ENCODE peak calls at places on chromosomes 7 and 10, in ten cellular contexts. F, B, W, Y, T, P, E, A, Q and O are unnamed samples.

GRCh38 chr10:114022292-114022691 is 21.4 kb upstream of the ADRB1 start:
- DNase-seq in T (no peak), F (no peak), P (no peak), Q (no peak), B (no peak), A (peak), W (no peak), Y (no peak), E (no peak), O (no peak)

GRCh38 chr10:15879058-15879457 is 18.8 kb upstream of the MINDY3 start:
- DNase-seq in F (no peak), T (no peak), P (no peak), E (peak), B (no peak), W (no peak), Y (no peak), Q (peak), A (no peak), O (no peak)

GRCh38 chr10:106973301-106973700 is 191.2 kb downstream of the SORCS1 start:
- DNase-seq in A (no peak), E (no peak), B (no peak), Y (no peak), F (no peak), P (no peak), W (no peak), T (no peak), Q (no peak), O (no peak)

GRCh38 chr7:12570148-12570528 is 382 bp upstream of the SCIN start:
- DNase-seq in P (no peak), F (peak), B (no peak), A (no peak), Q (peak), T (no peak), E (no peak), Y (no peak), W (no peak), O (no peak)

GRCh38 chr10:30454744-30455498 is 20.9 kb downstream of the MAP3K8 start:
- DNase-seq in F (no peak), E (no peak), B (no peak), Y (no peak), A (no peak), W (no peak), P (no peak), Q (no peak), T (no peak), O (no peak)

GRCh38 chr7:43439631-43440401 is 143.1 kb upstream of the STK17A start:
- DNase-seq in E (peak), T (peak), Y (peak), A (no peak), W (no peak), P (peak), Q (peak), B (peak), F (peak), O (no peak)

GRCh38 chr10:128325788-128326187 is 199.6 kb upstream of the MKI67 start:
- DNase-seq in W (no peak), E (no peak), T (no peak), B (no peak), P (no peak), F (no peak), A (no peak), Y (no peak), Q (no peak), O (no peak)

GRCh38 chr7:155665957-155666287 is 21.5 kb downstream of the RBM33 start:
- DNase-seq in W (no peak), T (no peak), A (no peak), F (no peak), B (no peak), P (no peak), E (peak), Y (no peak), Q (peak), O (no peak)

GRCh38 chr7:36670585-36671431 is 53.5 kb downstream of the AOAH start:
- DNase-seq in Q (peak), W (no peak), T (peak), P (no peak), Y (peak), E (peak), A (no peak), B (peak), F (peak), O (peak)

GRCh38 chr7:33870120-33870519 is 35.2 kb upstream of the BMPER start:
- DNase-seq in A (no peak), B (no peak), F (no peak), E (no peak), P (no peak), Y (no peak), Q (no peak), T (no peak), W (no peak), O (no peak)

GRCh38 chr10:126972622-126973414 is 67.6 kb downstream of the DOCK1 start:
- DNase-seq in W (no peak), E (peak), P (no peak), A (no peak), T (no peak), F (peak), Y (no peak), B (no peak), Q (no peak), O (no peak)

GRCh38 chr7:142793156-142793555 is 22.4 kb downstream of the PRSS2 start:
- DNase-seq in T (no peak), B (no peak), E (no peak), A (no peak), Y (no peak), F (no peak), W (no peak), P (no peak), Q (no peak), O (no peak)

GRCh38 chr10:15220426-15220825 is 51.9 kb upstream of the NMT2 start:
- DNase-seq in A (no peak), F (no peak), P (no peak), T (no peak), Q (no peak), W (no peak), E (no peak), B (no peak), Y (no peak), O (no peak)

GRCh38 chr7:86600506-86601290 is 43.0 kb upstream of the GRM3 start:
- DNase-seq in F (no peak), B (no peak), Y (no peak), T (peak), E (no peak), W (no peak), P (peak), Q (no peak), A (no peak), O (no peak)

GRCh38 chr7:128221929-128222403 is 19.1 kb upstream of the LEP start:
- DNase-seq in P (no peak), F (no peak), B (peak), T (no peak), E (peak), Q (peak), A (no peak), W (no peak), Y (peak), O (no peak)

GRCh38 chr10:48839809-48840679 is 99.6 kb downstream of the LRRC18 start:
- DNase-seq in T (no peak), B (no peak), F (no peak), E (no peak), Y (no peak), P (no peak), A (no peak), W (no peak), Q (no peak), O (no peak)

GRCh38 chr10:11243425-11244222 is 226.0 kb downstream of the CELF2 start:
- DNase-seq in F (no peak), Q (no peak), A (no peak), W (no peak), T (no peak), B (no peak), E (no peak), P (no peak), Y (no peak), O (no peak)

GRCh38 chr7:39949980-39950472 is at the start of gene CDK13:
- DNase-seq in B (peak), W (peak), F (peak), Q (peak), Y (peak), P (peak), E (peak), A (peak), T (peak), O (peak)

GRCh38 chr7:39951943-39952194 is 1.8 kb downstream of the CDK13 start:
- DNase-seq in A (no peak), B (no peak), F (no peak), P (no peak), T (no peak), E (no peak), Q (no peak), Y (no peak), W (no peak), O (no peak)

GRCh38 chr7:39950473-39951155 is 558 bp downstream of the CDK13 start:
- DNase-seq in E (no peak), Y (no peak), F (peak), T (peak), W (no peak), A (peak), B (peak), Q (peak), P (peak), O (peak)

GRCh38 chr7:39952378-39952777 is 2.3 kb downstream of the CDK13 start:
- DNase-seq in P (no peak), A (no peak), W (no peak), T (no peak), Q (peak), E (no peak), Y (no peak), B (no peak), F (no peak), O (no peak)

DNA sequence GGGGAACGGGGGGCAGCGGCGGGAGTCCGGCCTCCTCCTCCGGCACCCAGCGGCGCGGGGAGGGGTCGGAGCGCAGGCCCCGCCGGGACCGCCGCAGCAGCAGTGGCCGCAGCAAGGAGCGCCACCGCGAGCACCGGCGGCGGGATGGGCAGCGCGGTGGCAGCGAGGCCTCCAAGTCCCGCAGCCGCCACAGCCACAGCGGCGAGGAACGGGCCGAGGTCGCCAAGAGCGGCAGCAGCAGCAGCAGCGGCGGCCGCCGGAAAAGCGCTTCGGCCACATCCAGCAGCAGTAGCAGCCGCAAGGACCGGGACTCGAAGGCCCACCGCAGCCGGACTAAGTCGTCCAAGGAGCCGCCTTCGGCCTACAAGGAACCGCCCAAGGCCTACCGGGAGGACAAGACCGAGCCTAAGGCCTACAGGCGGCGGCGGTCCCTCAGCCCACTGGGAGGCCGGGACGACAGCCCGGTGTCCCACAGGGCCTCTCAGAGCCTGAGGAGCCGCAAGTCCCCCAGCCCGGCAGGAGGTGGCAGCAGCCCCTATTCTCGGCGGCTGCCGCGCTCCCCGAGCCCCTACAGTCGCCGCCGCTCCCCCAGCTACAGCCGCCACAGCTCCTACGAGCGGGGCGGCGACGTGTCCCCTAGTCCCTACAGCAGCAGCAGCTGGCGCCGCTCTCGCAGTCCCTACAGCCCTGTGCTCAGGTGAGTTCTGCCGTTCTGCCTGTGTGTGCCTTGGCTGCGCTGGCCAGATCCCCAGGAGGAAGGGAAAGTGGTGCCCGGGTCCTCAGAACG is 1.3 kb downstream of the CDK13 start:
- DNase-seq in T (peak), Y (no peak), F (peak), B (peak), P (peak), W (no peak), E (peak), Q (peak), A (peak), O (peak)
- H3K4me3 ChIP-seq in T (peak), Y (peak), F (peak), B (peak), P (peak), W (peak), E (peak), Q (peak), A (peak), O (peak)

DNA sequence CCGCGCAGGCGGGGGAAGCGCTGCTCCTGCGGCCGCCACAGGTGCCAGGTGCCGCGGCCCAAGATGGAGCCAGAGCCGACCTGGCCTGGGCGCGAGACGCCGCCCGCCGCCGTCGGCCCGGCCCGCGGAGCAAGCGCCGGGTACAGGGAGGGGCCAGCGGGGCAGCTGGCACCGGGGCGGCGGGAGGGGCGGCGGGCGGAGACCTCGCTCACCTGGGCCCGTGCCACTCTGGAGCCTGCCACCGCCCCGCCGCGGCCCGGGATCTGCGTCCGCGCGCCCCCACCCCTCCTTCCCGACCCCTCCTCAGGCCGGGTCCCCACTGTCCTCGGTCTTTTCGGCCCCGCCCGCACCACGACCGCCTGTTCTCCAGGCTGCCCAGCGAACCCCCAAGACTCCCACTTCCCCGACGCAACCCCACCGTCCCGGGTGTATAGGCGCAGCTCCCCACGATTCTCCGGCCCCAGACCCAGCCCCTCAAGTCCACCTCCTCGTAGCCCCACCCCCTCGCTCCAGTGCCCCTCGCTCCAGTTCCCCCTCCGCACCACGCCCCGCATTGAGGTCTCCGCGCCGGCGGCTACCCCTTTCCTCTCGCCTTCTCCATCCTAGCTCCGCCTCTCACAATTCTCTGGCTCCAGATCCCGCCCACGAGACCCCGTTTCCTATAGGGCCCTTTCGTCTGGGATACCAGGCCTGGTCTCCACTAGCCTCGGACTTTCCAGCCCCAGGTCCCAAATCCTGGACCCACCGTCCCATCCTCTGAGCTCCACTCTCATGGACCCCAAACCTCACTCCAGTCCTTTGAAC is at the start of gene GPRIN2:
- DNase-seq in E (no peak), W (peak), P (peak), A (peak), Q (no peak), B (peak), F (peak), T (peak), Y (no peak), O (no peak)
- TF ChIP-seq POLR2A in E (no peak), W (no peak), P (no peak), A (no peak), Q (no peak), B (no peak), F (peak), T (no peak), Y (no peak), O (no peak)

DNA sequence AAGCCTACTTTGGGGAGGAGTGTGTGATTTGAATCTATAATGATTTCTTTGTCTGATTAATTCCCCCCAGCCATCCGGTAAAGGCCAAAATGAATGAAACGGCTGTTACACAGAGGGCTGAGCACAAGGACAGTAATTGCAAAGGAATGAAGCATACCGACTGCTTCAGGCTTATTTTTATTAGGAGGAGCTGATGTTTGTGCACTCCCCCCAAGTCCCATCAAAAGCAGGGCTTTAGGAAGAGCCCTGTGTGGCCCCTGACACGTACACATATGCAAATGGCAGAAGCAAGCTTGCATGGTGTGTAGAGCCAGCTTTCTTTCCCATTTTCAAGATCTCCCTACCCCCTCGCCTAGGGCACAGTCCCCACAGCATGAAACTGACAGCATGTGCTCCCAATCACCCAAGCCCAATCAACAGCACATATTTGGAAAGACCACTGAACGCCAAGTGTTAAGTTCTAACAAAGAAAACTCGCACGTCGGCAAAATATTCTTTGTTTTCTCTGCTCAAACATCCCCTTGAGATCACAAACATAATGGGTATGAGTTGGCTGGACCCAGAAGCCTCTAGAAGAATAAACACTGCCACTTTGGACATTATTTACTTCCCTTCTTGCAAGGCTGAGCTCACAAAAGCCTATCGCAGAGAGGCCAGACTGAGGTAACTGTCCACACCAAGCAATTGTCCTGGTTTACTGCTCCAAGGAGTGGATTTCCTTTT is 143.0 kb downstream of the CUBN start:
- DNase-seq in Q (no peak), F (no peak), E (no peak), A (no peak), Y (no peak), W (no peak), T (no peak), B (no peak), P (no peak), O (no peak)
- H3K4me3 ChIP-seq in Q (no peak), F (no peak), E (no peak), A (no peak), Y (no peak), W (no peak), T (no peak), B (no peak), P (no peak), O (no peak)

DNA sequence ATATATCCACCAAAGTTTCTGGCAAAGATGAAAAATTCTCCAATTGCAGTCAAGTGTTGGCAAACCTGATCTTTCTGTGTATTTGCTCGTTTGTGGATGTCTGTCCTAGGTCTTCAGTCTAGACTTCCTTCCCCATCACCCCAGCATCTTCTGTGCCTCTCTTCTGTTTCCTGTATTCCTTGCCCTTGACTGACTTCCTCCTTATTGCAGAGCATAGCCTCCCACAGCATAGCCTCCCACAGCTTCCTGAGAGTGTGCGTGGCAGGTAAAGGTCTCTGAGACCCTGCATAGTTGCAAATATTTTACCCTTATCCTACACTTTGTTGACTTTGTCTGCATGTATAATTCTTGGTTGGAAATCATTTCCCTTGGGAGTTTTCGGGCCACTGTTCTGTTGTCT is 18.4 kb downstream of the SLC18A2 start:
- DNase-seq in Q (peak), B (no peak), A (no peak), P (no peak), Y (no peak), T (no peak), F (no peak), E (no peak), W (no peak), O (no peak)
- TF ChIP-seq POLR2A in Q (no peak), B (no peak), A (no peak), P (no peak), Y (no peak), T (no peak), F (no peak), E (no peak), W (no peak), O (no peak)

DNA sequence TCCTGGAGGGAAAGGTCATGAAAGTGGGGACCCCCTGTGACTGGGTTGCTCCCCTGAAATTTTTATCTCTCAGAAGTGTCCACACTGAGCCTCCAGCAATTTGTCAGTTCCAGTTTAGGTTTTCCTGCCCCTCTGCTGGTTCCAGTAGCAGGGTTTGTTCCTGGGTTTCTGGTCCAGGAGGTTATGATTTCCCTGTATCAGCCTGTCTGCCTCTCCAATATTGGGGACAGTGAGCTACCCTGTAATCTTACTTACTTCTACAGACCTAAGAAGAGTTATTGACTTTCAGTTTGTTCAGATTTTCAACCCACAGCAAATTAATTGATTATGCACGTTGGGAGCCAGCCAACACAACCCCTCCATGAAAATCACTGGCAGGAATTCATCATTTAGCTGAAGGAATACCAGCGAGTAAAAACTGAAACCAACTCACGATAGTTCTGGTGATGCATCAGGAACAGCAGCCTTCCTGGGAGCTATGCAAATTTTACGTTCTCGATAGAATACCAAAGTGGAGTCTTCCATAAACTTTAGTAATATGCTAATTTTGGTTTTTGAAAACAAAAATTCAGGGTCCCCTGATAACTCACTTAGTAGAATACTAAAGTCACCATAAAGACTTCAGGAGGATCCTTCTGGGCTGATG is 31.3 kb upstream of the IL15RA start:
- DNase-seq in A (no peak), P (no peak), Q (no peak), Y (no peak), W (no peak), B (no peak), T (no peak), F (no peak), E (no peak), O (no peak)
- H3K4me3 ChIP-seq in A (no peak), P (peak), Q (no peak), Y (no peak), W (no peak), B (no peak), T (no peak), F (no peak), E (no peak), O (peak)

GRCh38 chr10:94938383-94938782 is at the start of gene CYP2C9:
- DNase-seq in W (no peak), T (no peak), A (no peak), E (no peak), Y (no peak), Q (no peak), F (no peak), B (no peak), P (no peak), O (no peak)
- TF ChIP-seq POLR2A in W (no peak), T (no peak), A (no peak), E (no peak), Y (no peak), Q (no peak), F (no peak), B (no peak), P (no peak), O (no peak)

GRCh38 chr7:27148776-27149641 is 1.4 kb upstream of the HOXA6 start:
- DNase-seq in T (peak), A (no peak), Y (no peak), Q (no peak), P (peak), W (no peak), F (no peak), E (no peak), B (peak), O (no peak)
- H3K4me3 ChIP-seq in T (no peak), A (no peak), Y (peak), Q (no peak), P (peak), W (peak), F (no peak), E (peak), B (peak), O (peak)